ENCODE peak calls at places on chromosomes 5 and 9, in four cellular contexts. H is ovary, B is cardiac muscle cell, E is psoas muscle. R is an unnamed sample.
A peak's percentile ranks its signal among the peaks of the same experiment; 100 is the strongest.

GRCh38 chr9:79689576-79689975 is 117.8 kb downstream of the TLE4 start:
- DNase-seq in H (no peak), B (no peak), E (no peak), R (no peak)

GRCh38 chr9:123335227-123335985 is 20.6 kb upstream of the CRB2 start:
- DNase-seq in H (no peak), B (peak; percentile 80), E (no peak), R (no peak)

GRCh38 chr5:73906277-73906676 is 280.3 kb downstream of the ARHGEF28 start:
- DNase-seq in H (no peak), B (no peak), E (no peak), R (no peak)

GRCh38 chr5:180001136-180001535 is 70.4 kb downstream of the RNF130 start:
- DNase-seq in H (no peak), B (no peak), E (no peak), R (no peak)

GRCh38 chr9:90734631-90735030 is 67.0 kb upstream of the SYK start:
- DNase-seq in H (no peak), B (no peak), E (no peak), R (no peak)

GRCh38 chr5:92634883-92635282 is 946.1 kb downstream of the NR2F1-AS1 start:
- DNase-seq in H (no peak), B (peak; percentile 23), E (no peak), R (no peak)

GRCh38 chr5:112210430-112211005 is 208.6 kb downstream of the EPB41L4A start:
- DNase-seq in H (no peak), B (peak; percentile 60), E (peak; percentile 50), R (no peak)

GRCh38 chr9:95409650-95410426 is 92.3 kb upstream of the FANCC start:
- DNase-seq in H (no peak), B (no peak), E (no peak), R (peak; percentile 50)

GRCh38 chr9:132543960-132544359 is 38.4 kb upstream of the BARHL1 start:
- DNase-seq in H (no peak), B (no peak), E (no peak), R (no peak)

GRCh38 chr9:14768561-14769234 is 46.2 kb upstream of the CER1 start:
- DNase-seq in H (no peak), B (peak; percentile 59), E (no peak), R (peak; percentile 43)

GRCh38 chr5:144484124-144484897 is 313.6 kb downstream of the KCTD16 start:
- DNase-seq in H (no peak), B (no peak), E (no peak), R (no peak)

GRCh38 chr5:147578228-147579024 is 68.6 kb upstream of the DPYSL3 start:
- DNase-seq in H (no peak), B (peak; percentile 63), E (no peak), R (peak; percentile 81)

GRCh38 chr9:4923580-4924544 is 61.2 kb upstream of the JAK2 start:
- DNase-seq in H (no peak), B (no peak), E (no peak), R (no peak)

GRCh38 chr5:79564798-79565279 is 47.4 kb upstream of the TENT2 start:
- DNase-seq in H (no peak), B (no peak), E (no peak), R (peak; percentile 25)

GRCh38 chr5:84985148-84985547 is 600.5 kb upstream of the EDIL3 start:
- DNase-seq in H (no peak), B (no peak), E (no peak), R (no peak)

GRCh38 chr5:42894057-42894456 is 82.4 kb upstream of the SELENOP start:
- DNase-seq in H (peak; percentile 41), B (no peak), E (no peak), R (peak; percentile 15)

GRCh38 chr5:102834438-102834964 is 79.4 kb downstream of the PAM start:
- DNase-seq in H (no peak), B (no peak), E (no peak), R (no peak)

GRCh38 chr5:60719329-60719728 is 19.4 kb upstream of the DEPDC1B start:
- DNase-seq in H (no peak), B (no peak), E (no peak), R (no peak)

GRCh38 chr9:10265102-10265708 is 347.6 kb downstream of the PTPRD start:
- DNase-seq in H (no peak), B (no peak), E (no peak), R (no peak)

GRCh38 chr5:38078161-38078560 is 180.2 kb upstream of the EGFLAM start:
- DNase-seq in H (no peak), B (no peak), E (no peak), R (no peak)

GRCh38 chr9:32117291-32117690 is 267.2 kb upstream of the ACO1 start:
- DNase-seq in H (no peak), B (no peak), E (no peak), R (no peak)

GRCh38 chr5:135832941-135833340 is 1.5 kb upstream of the SLC25A48 start:
- DNase-seq in H (no peak), B (no peak), E (peak; percentile 44), R (no peak)

GRCh38 chr5:94268226-94268625 is 350.2 kb downstream of the KIAA0825 start:
- DNase-seq in H (no peak), B (no peak), E (no peak), R (no peak)

GRCh38 chr9:4077499-4078102 is 222.3 kb downstream of the GLIS3 start:
- DNase-seq in H (peak; percentile 86), B (peak; percentile 53), E (peak; percentile 80), R (peak; percentile 95)

GRCh38 chr5:169416583-169417196 is 115.8 kb upstream of the SLIT3 start:
- DNase-seq in H (no peak), B (no peak), E (peak; percentile 66), R (no peak)

GRCh38 chr9:128288273-128289004 is 12.4 kb downstream of the SWI5 start:
- DNase-seq in H (no peak), B (no peak), E (no peak), R (no peak)

GRCh38 chr5:74072646-74073045 is 446.6 kb downstream of the ARHGEF28 start:
- DNase-seq in H (no peak), B (no peak), E (no peak), R (no peak)

GRCh38 chr5:76746677-76747076 is 30.8 kb downstream of the F2R start:
- DNase-seq in H (no peak), B (no peak), E (no peak), R (no peak)

GRCh38 chr5:146910239-146910638 is 31.7 kb upstream of the PPP2R2B start:
- DNase-seq in H (no peak), B (no peak), E (no peak), R (no peak)

GRCh38 chr5:91224969-91225368 is 158.1 kb downstream of the ARRDC3 start:
- DNase-seq in H (no peak), B (no peak), E (no peak), R (no peak)

DNA sequence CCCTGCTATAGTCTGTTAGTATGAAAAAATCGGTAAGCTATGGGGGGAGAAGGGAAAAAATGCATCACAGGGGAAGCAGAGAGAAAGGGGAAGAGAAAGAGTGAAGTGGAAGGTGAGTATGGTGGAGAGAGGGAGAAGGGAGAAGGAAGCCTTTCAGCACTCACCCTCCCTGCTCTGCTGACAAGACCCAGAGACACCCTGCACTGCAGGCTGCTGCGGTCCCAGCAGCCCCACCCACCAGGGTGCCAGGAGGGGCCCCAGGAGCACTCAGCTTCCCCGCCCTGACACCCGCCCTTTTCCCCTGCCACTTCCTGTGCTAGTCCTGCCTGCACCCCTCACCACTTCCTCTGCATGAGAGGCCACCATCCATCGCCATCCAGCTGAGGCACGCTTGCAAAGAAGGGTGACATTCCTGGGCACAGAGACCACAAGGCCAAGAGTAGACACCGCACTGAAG is 12.7 kb downstream of the STK10 start:
- DNase-seq in H (no peak), B (peak; percentile 20), E (peak; percentile 79), R (no peak)
- H3K4me1 ChIP-seq in H (no peaks in the 10 kb centered on the region), B (peaks cover 13% of the 10 kb centered on the region), E (peaks cover 11% of the 10 kb centered on the region), R (peaks cover 9% of the 10 kb centered on the region)

GRCh38 chr5:36619012-36619635 is 12.7 kb downstream of the SLC1A3 start:
- DNase-seq in H (no peak), B (no peak), E (no peak), R (no peak)
- H3K36me3 ChIP-seq in H (no peaks in the 10 kb centered on the region), B (no peaks in the 10 kb centered on the region), E (peaks cover 2% of the 10 kb centered on the region), R (no peaks in the 10 kb centered on the region)

DNA sequence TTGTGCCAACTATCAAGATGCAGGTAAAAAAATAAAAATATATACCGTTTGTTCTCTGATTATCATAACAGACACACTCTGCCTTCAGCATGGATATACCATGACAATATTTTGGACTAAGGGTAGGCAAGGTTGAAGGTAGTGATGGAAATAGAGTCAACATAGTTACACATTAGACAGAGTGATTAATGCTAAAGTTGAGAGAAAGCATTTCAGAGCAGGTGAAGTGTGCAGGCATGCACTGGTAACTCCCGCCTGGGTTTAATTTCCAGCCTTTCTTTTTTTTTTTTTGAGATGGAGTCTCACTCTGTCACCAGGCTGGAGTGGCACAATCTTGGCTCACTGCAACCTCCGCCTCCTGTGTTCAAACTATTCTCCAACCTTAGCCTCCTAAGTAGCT is 458.5 kb downstream of the TLR4 start:
- DNase-seq in H (no peak), B (no peak), E (no peak), R (no peak)
- H3K4me1 ChIP-seq in H (no peaks in the 10 kb centered on the region), B (no peaks in the 10 kb centered on the region), E (no peaks in the 10 kb centered on the region), R (no peaks in the 10 kb centered on the region)

GRCh38 chr5:128469924-128470323 is 68.1 kb downstream of the FBN2 start:
- DNase-seq in H (no peak), B (no peak), E (no peak), R (no peak)
- H3K36me3 ChIP-seq in H (no peaks in the 10 kb centered on the region), B (peaks cover 57% of the 10 kb centered on the region), E (no peaks in the 10 kb centered on the region), R (no peaks in the 10 kb centered on the region)

DNA sequence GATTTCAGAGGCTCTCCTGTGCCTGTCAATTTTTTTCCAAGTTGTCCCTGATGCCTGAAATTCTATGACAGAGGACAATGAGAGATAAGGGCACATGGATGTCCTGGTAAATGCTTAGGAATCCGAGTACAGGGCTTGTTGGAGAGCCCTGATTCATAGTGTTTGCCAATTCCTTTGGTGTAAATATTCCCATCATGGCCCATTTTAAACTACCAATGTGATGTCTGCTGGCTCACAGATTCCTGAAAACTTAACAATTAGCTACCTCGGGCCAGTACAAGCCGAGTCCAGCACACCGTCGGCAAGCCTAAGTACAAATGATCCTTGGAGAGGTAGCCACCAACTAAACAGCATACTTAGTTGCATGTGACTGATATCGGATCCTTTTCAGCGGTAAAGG is 3.5 kb downstream of the ITK start:
- DNase-seq in H (no peak), B (no peak), E (no peak), R (no peak)
- H3K4me1 ChIP-seq in H (no peaks in the 10 kb centered on the region), B (no peaks in the 10 kb centered on the region), E (no peaks in the 10 kb centered on the region), R (no peaks in the 10 kb centered on the region)

DNA sequence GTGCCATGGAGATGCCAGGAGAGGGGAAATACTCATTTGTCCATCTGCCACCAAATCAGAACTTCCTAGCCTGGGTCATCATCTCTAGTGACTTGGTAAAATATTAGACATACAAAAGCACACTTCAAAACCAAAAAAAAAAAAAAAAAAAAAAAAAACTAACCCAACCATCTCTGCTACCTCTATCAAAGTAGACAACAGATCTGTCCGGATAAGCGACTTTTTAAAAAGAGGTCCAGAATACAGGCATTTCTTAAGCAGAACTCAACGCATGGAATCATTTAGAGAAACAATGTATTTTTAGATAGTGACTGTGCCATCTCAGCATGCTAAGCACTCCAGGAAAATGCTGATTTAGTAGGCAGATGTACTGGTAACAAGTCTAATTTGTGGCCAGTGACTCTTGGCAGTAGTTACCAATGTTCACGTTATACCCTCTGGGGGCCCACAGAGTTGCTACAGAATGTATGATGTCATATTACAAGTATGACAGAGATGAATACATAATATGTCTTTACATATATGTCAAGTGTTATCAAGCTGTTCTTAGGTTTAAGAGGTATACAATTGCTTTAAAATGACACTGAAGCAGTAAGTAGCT is 107.8 kb downstream of the SMIM23 start:
- DNase-seq in H (no peak), B (no peak), E (no peak), R (no peak)
- H3K36me3 ChIP-seq in H (no peaks in the 10 kb centered on the region), B (no peaks in the 10 kb centered on the region), E (peaks cover 5% of the 10 kb centered on the region), R (peaks cover 4% of the 10 kb centered on the region)

R was measured in HAP-1.